ENCODE peak calls at places on chromosome 1, in five cellular contexts. One of them, this sample, is unnamed.

GRCh38 chr1:230849451-230850194 is 18.7 kb downstream of the C1orf198 start:
- DNase-seq in RWPE1: peak
- DNase-seq in esophagus squamous epithelium: no peak
- DNase-seq in astrocyte: peak
- DNase-seq in right atrium auricular region: peak
- DNase-seq in this sample: peak

GRCh38 chr1:59015708-59016107 is 231.9 kb upstream of the JUN start:
- DNase-seq in right atrium auricular region: no peak
- DNase-seq in RWPE1: peak
- DNase-seq in astrocyte: peak
- DNase-seq in esophagus squamous epithelium: no peak
- DNase-seq in this sample: peak

GRCh38 chr1:51415963-51416362 is 85.6 kb upstream of the TTC39A start:
- DNase-seq in RWPE1: no peak
- DNase-seq in astrocyte: no peak
- DNase-seq in esophagus squamous epithelium: no peak
- DNase-seq in right atrium auricular region: no peak
- DNase-seq in this sample: no peak

GRCh38 chr1:175356727-175357126 is 164.2 kb upstream of the KIAA0040 start:
- DNase-seq in right atrium auricular region: no peak
- DNase-seq in esophagus squamous epithelium: no peak
- DNase-seq in RWPE1: no peak
- DNase-seq in astrocyte: no peak
- DNase-seq in this sample: no peak

GRCh38 chr1:205570796-205571537 is 60.8 kb downstream of the ELK4 start:
- DNase-seq in astrocyte: no peak
- DNase-seq in right atrium auricular region: no peak
- DNase-seq in RWPE1: peak
- DNase-seq in esophagus squamous epithelium: no peak
- DNase-seq in this sample: peak

GRCh38 chr1:6783956-6784559 is 1.2 kb upstream of the CAMTA1 start:
- DNase-seq in RWPE1: peak
- DNase-seq in right atrium auricular region: no peak
- DNase-seq in astrocyte: no peak
- DNase-seq in esophagus squamous epithelium: no peak
- DNase-seq in this sample: no peak

GRCh38 chr1:26280333-26281042 is 602 bp downstream of the SH3BGRL3 start:
- DNase-seq in astrocyte: peak
- DNase-seq in RWPE1: peak
- DNase-seq in right atrium auricular region: no peak
- DNase-seq in esophagus squamous epithelium: no peak
- DNase-seq in this sample: no peak

GRCh38 chr1:1594602-1594981 is 5.3 kb downstream of the FNDC10 start:
- DNase-seq in astrocyte: no peak
- DNase-seq in right atrium auricular region: no peak
- DNase-seq in RWPE1: no peak
- DNase-seq in esophagus squamous epithelium: no peak
- DNase-seq in this sample: no peak

GRCh38 chr1:206468571-206468970 is 1.7 kb upstream of the IKBKE start:
- DNase-seq in right atrium auricular region: no peak
- DNase-seq in astrocyte: no peak
- DNase-seq in esophagus squamous epithelium: no peak
- DNase-seq in RWPE1: no peak
- DNase-seq in this sample: no peak

GRCh38 chr1:203373002-203373401 is 22.1 kb upstream of the FMOD start:
- DNase-seq in right atrium auricular region: no peak
- DNase-seq in esophagus squamous epithelium: no peak
- DNase-seq in astrocyte: no peak
- DNase-seq in RWPE1: no peak
- DNase-seq in this sample: no peak

GRCh38 chr1:12078938-12079861 is 16.1 kb downstream of the TNFRSF8 start:
- DNase-seq in RWPE1: peak
- DNase-seq in right atrium auricular region: no peak
- DNase-seq in astrocyte: no peak
- DNase-seq in esophagus squamous epithelium: peak
- DNase-seq in this sample: peak

GRCh38 chr1:224696891-224697765 is 81.0 kb downstream of the CNIH3 start:
- DNase-seq in esophagus squamous epithelium: no peak
- DNase-seq in RWPE1: peak
- DNase-seq in astrocyte: peak
- DNase-seq in right atrium auricular region: no peak
- DNase-seq in this sample: peak

GRCh38 chr1:41533731-41534080 is 49.2 kb upstream of the EDN2 start:
- DNase-seq in right atrium auricular region: no peak
- DNase-seq in RWPE1: no peak
- DNase-seq in astrocyte: no peak
- DNase-seq in esophagus squamous epithelium: no peak
- DNase-seq in this sample: no peak

GRCh38 chr1:16615253-16616252 is 2.2 kb upstream of the NBPF1 start:
- DNase-seq in RWPE1: no peak
- DNase-seq in astrocyte: no peak
- DNase-seq in right atrium auricular region: peak
- DNase-seq in esophagus squamous epithelium: no peak
- DNase-seq in this sample: no peak

GRCh38 chr1:20212685-20213331 is 26.5 kb upstream of the PLA2G2C start:
- DNase-seq in right atrium auricular region: peak
- DNase-seq in RWPE1: peak
- DNase-seq in esophagus squamous epithelium: no peak
- DNase-seq in astrocyte: no peak
- DNase-seq in this sample: peak

GRCh38 chr1:41448831-41449230 is 35.7 kb downstream of the EDN2 start:
- DNase-seq in right atrium auricular region: no peak
- DNase-seq in RWPE1: no peak
- DNase-seq in esophagus squamous epithelium: no peak
- DNase-seq in astrocyte: no peak
- DNase-seq in this sample: no peak

GRCh38 chr1:218347316-218347712 is 2.2 kb downstream of the TGFB2 start:
- DNase-seq in RWPE1: peak
- DNase-seq in right atrium auricular region: no peak
- DNase-seq in esophagus squamous epithelium: no peak
- DNase-seq in astrocyte: peak
- DNase-seq in this sample: peak

GRCh38 chr1:192878249-192878648 is 69.4 kb downstream of the RGS2 start:
- DNase-seq in right atrium auricular region: peak
- DNase-seq in RWPE1: no peak
- DNase-seq in esophagus squamous epithelium: no peak
- DNase-seq in astrocyte: peak
- DNase-seq in this sample: no peak

GRCh38 chr1:41241748-41242644 is at the start of gene SCMH1:
- DNase-seq in esophagus squamous epithelium: no peak
- DNase-seq in RWPE1: peak
- DNase-seq in astrocyte: peak
- DNase-seq in right atrium auricular region: no peak
- DNase-seq in this sample: peak

GRCh38 chr1:201405484-201405831 is 6.3 kb upstream of the LAD1 start:
- DNase-seq in esophagus squamous epithelium: no peak
- DNase-seq in RWPE1: no peak
- DNase-seq in astrocyte: peak
- DNase-seq in right atrium auricular region: no peak
- DNase-seq in this sample: no peak

GRCh38 chr1:175520186-175520585 is 223.2 kb downstream of the TNR start:
- DNase-seq in right atrium auricular region: no peak
- DNase-seq in esophagus squamous epithelium: no peak
- DNase-seq in astrocyte: peak
- DNase-seq in RWPE1: peak
- DNase-seq in this sample: peak

GRCh38 chr1:209876091-209876800 is 48.5 kb downstream of the UTP25 start:
- DNase-seq in astrocyte: peak
- DNase-seq in RWPE1: no peak
- DNase-seq in right atrium auricular region: no peak
- DNase-seq in esophagus squamous epithelium: no peak
- DNase-seq in this sample: no peak

GRCh38 chr1:30191154-30191702 is 532.2 kb downstream of the MATN1 start:
- DNase-seq in esophagus squamous epithelium: no peak
- DNase-seq in right atrium auricular region: peak
- DNase-seq in astrocyte: peak
- DNase-seq in RWPE1: peak
- DNase-seq in this sample: peak

GRCh38 chr1:62774971-62775578 is 8.9 kb upstream of the ATG4C start:
- DNase-seq in esophagus squamous epithelium: no peak
- DNase-seq in RWPE1: no peak
- DNase-seq in astrocyte: no peak
- DNase-seq in right atrium auricular region: no peak
- DNase-seq in this sample: no peak

GRCh38 chr1:61110587-61110986 is 28.2 kb downstream of the NFIA start:
- DNase-seq in RWPE1: no peak
- DNase-seq in astrocyte: no peak
- DNase-seq in right atrium auricular region: no peak
- DNase-seq in esophagus squamous epithelium: no peak
- DNase-seq in this sample: no peak

GRCh38 chr1:220879090-220879508 is at the start of gene HLX:
- DNase-seq in RWPE1: peak
- DNase-seq in esophagus squamous epithelium: peak
- DNase-seq in right atrium auricular region: peak
- DNase-seq in astrocyte: peak
- DNase-seq in this sample: peak

GRCh38 chr1:41464886-41465285 is 19.6 kb downstream of the EDN2 start:
- DNase-seq in esophagus squamous epithelium: no peak
- DNase-seq in right atrium auricular region: no peak
- DNase-seq in astrocyte: no peak
- DNase-seq in RWPE1: no peak
- DNase-seq in this sample: no peak

GRCh38 chr1:150186789-150187559 is 37.3 kb downstream of the PLEKHO1 start:
- DNase-seq in astrocyte: peak
- DNase-seq in esophagus squamous epithelium: no peak
- DNase-seq in RWPE1: peak
- DNase-seq in right atrium auricular region: no peak
- DNase-seq in this sample: peak
- TF ChIP-seq CTCF in astrocyte: peak
- TF ChIP-seq CTCF in esophagus squamous epithelium: peak
- TF ChIP-seq CTCF in RWPE1: peak
- TF ChIP-seq CTCF in right atrium auricular region: peak
- TF ChIP-seq CTCF in this sample: peak

GRCh38 chr1:32891630-32892029 is 5.3 kb downstream of the HPCA start:
- DNase-seq in right atrium auricular region: no peak
- DNase-seq in esophagus squamous epithelium: no peak
- DNase-seq in RWPE1: no peak
- DNase-seq in astrocyte: no peak
- DNase-seq in this sample: no peak

GRCh38 chr1:32892368-32893197 is 6.3 kb downstream of the HPCA start:
- DNase-seq in astrocyte: no peak
- DNase-seq in RWPE1: peak
- DNase-seq in esophagus squamous epithelium: no peak
- DNase-seq in right atrium auricular region: no peak
- DNase-seq in this sample: no peak

GRCh38 chr1:32894019-32894600 is 7.1 kb downstream of the TMEM54 start:
- DNase-seq in RWPE1: no peak
- DNase-seq in esophagus squamous epithelium: no peak
- DNase-seq in right atrium auricular region: no peak
- DNase-seq in astrocyte: no peak
- DNase-seq in this sample: no peak

GRCh38 chr1:32894681-32895080 is 6.5 kb downstream of the TMEM54 start:
- DNase-seq in RWPE1: no peak
- DNase-seq in astrocyte: no peak
- DNase-seq in esophagus squamous epithelium: no peak
- DNase-seq in right atrium auricular region: no peak
- DNase-seq in this sample: no peak

GRCh38 chr1:32893198-32894018 is 7.1 kb downstream of the HPCA start:
- DNase-seq in right atrium auricular region: no peak
- DNase-seq in astrocyte: peak
- DNase-seq in esophagus squamous epithelium: no peak
- DNase-seq in RWPE1: peak
- DNase-seq in this sample: no peak
- TF ChIP-seq CTCF in right atrium auricular region: no peak
- TF ChIP-seq CTCF in astrocyte: no peak
- TF ChIP-seq CTCF in esophagus squamous epithelium: peak
- TF ChIP-seq CTCF in RWPE1: peak
- TF ChIP-seq CTCF in this sample: no peak

GRCh38 chr1:176560681-176561080 is 97.7 kb downstream of the PAPPA2 start:
- DNase-seq in right atrium auricular region: no peak
- DNase-seq in esophagus squamous epithelium: no peak
- DNase-seq in astrocyte: peak
- DNase-seq in RWPE1: no peak
- DNase-seq in this sample: no peak
- TF ChIP-seq CTCF in right atrium auricular region: no peak
- TF ChIP-seq CTCF in esophagus squamous epithelium: no peak
- TF ChIP-seq CTCF in astrocyte: no peak
- TF ChIP-seq CTCF in RWPE1: no peak
- TF ChIP-seq CTCF in this sample: no peak

GRCh38 chr1:242425232-242425631 is 99.3 kb downstream of the PLD5 start:
- DNase-seq in right atrium auricular region: no peak
- DNase-seq in RWPE1: no peak
- DNase-seq in astrocyte: no peak
- DNase-seq in esophagus squamous epithelium: no peak
- DNase-seq in this sample: peak
- TF ChIP-seq CTCF in right atrium auricular region: no peak
- TF ChIP-seq CTCF in RWPE1: no peak
- TF ChIP-seq CTCF in astrocyte: no peak
- TF ChIP-seq CTCF in esophagus squamous epithelium: no peak
- TF ChIP-seq CTCF in this sample: peak

GRCh38 chr1:208036177-208036808 is 125.4 kb upstream of the CD34 start:
- DNase-seq in RWPE1: no peak
- DNase-seq in right atrium auricular region: no peak
- DNase-seq in astrocyte: no peak
- DNase-seq in esophagus squamous epithelium: no peak
- DNase-seq in this sample: peak
- TF ChIP-seq CTCF in RWPE1: no peak
- TF ChIP-seq CTCF in right atrium auricular region: peak
- TF ChIP-seq CTCF in astrocyte: no peak
- TF ChIP-seq CTCF in esophagus squamous epithelium: no peak
- TF ChIP-seq CTCF in this sample: peak

DNA sequence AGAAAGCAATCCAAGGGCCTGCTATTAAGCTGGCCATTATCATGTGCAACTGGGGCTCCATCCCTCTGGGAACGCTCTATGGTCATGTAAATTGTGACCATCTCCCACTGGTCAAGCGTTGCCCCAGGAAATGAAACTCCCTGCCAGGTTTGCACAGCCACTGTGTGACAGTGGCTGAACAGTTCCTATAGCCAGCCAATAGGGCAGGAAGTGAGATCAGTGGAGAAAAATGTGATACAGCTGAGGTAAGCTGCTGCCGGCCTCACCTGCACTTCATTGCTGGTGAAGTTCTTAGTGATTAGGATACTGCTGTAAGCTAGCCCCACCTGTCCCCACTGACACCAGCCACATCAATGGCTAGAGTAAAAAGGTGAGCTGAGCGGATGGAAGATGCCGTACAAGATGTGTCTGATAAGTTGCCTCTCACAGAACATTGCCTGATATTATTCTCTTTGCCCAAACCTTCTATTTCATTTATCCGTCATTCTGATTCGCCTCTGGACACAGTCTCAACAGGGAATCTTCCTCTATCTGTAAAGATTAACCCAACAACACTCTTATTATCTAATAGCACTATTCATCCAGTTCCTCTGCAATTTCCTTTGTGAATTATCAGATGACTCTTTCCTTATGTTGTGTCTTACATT is 38.4 kb upstream of the CDC42BPA start:
- DNase-seq in astrocyte: no peak
- DNase-seq in right atrium auricular region: no peak
- DNase-seq in esophagus squamous epithelium: no peak
- DNase-seq in RWPE1: peak
- DNase-seq in this sample: peak
- TF ChIP-seq CTCF in astrocyte: no peak
- TF ChIP-seq CTCF in right atrium auricular region: no peak
- TF ChIP-seq CTCF in esophagus squamous epithelium: no peak
- TF ChIP-seq CTCF in RWPE1: no peak
- TF ChIP-seq CTCF in this sample: no peak

GRCh38 chr1:115183158-115183557 is 93.9 kb upstream of the TSPAN2 start:
- DNase-seq in right atrium auricular region: no peak
- DNase-seq in RWPE1: no peak
- DNase-seq in esophagus squamous epithelium: no peak
- DNase-seq in astrocyte: no peak
- DNase-seq in this sample: no peak
- TF ChIP-seq CTCF in right atrium auricular region: no peak
- TF ChIP-seq CTCF in RWPE1: no peak
- TF ChIP-seq CTCF in esophagus squamous epithelium: no peak
- TF ChIP-seq CTCF in astrocyte: no peak
- TF ChIP-seq CTCF in this sample: no peak